ENCODE peak calls at places on chromosomes 1 and 21, in nine cellular contexts. D is adrenal gland; F is IMR-90; Y is MM.1S; C is lung; G is psoas muscle; P is CD8-positive, alpha-beta T cell; J is CD8-positive, alpha-beta memory T cell; Q is heart left ventricle. B is an unnamed sample.

GRCh38 chr1:96845464-96845863 is 123.9 kb downstream of the PTBP2 start:
- DNase-seq in D (peak; percentile 43), F (no peak), Y (no peak), C (no peak), G (no peak), P (no peak), J (no peak), Q (no peak), B (no peak)

GRCh38 chr1:8880068-8880676 is 1.7 kb upstream of the ENO1 start:
- DNase-seq in D (no peak), F (peak; percentile 97), Y (no peak), C (peak; percentile 74), G (no peak), P (no peak), J (no peak), Q (no peak), B (peak; percentile 75)

GRCh38 chr1:24861821-24862727 is 68.0 kb downstream of the RUNX3 start:
- DNase-seq in D (no peak), F (no peak), Y (no peak), C (peak; percentile 53), G (no peak), P (no peak), J (no peak), Q (no peak), B (no peak)

GRCh38 chr1:20137604-20138003 is 1.5 kb upstream of the PLA2G2F start:
- DNase-seq in D (no peak), F (no peak), Y (no peak), C (no peak), G (no peak), P (no peak), J (no peak), Q (no peak), B (no peak)

GRCh38 chr1:145960468-145961108 is 2.8 kb upstream of the LIX1L start:
- DNase-seq in D (peak; percentile 77), F (peak; percentile 51), Y (no peak), C (peak; percentile 65), G (peak; percentile 93), P (peak; percentile 60), J (peak; percentile 77), Q (peak; percentile 94), B (peak; percentile 85)

GRCh38 chr1:212641956-212642355 is 33.4 kb downstream of the ATF3 start:
- DNase-seq in D (no peak), F (peak; percentile 70), Y (no peak), C (no peak), G (no peak), P (no peak), J (no peak), Q (no peak), B (no peak)

GRCh38 chr1:218164930-218165686 is 120.0 kb upstream of the RRP15 start:
- DNase-seq in D (peak; percentile 16), F (no peak), Y (peak; percentile 62), C (no peak), G (peak; percentile 55), P (no peak), J (no peak), Q (peak; percentile 64), B (no peak)

GRCh38 chr1:51188230-51188629 is 47.8 kb upstream of the RNF11 start:
- DNase-seq in D (no peak), F (no peak), Y (no peak), C (no peak), G (no peak), P (no peak), J (no peak), Q (no peak), B (no peak)

GRCh38 chr21:28393279-28393678 is 599.4 kb downstream of the LTN1 start:
- DNase-seq in D (no peak), F (peak; percentile 21), Y (no peak), C (no peak), G (no peak), P (no peak), J (no peak), Q (no peak), B (no peak)

GRCh38 chr1:234503193-234504050 is 24.4 kb upstream of the TARBP1 start:
- DNase-seq in D (no peak), F (peak; percentile 44), Y (no peak), C (no peak), G (no peak), P (no peak), J (no peak), Q (no peak), B (no peak)

GRCh38 chr1:36874271-36875017 is 159.9 kb downstream of the GRIK3 start:
- DNase-seq in D (no peak), F (no peak), Y (no peak), C (no peak), G (no peak), P (no peak), J (no peak), Q (no peak), B (no peak)

GRCh38 chr1:22613951-22614350 is 22.5 kb upstream of the C1QA start:
- DNase-seq in D (no peak), F (no peak), Y (no peak), C (no peak), G (peak; percentile 32), P (no peak), J (no peak), Q (no peak), B (no peak)

GRCh38 chr1:82920418-82921248 is 1078.3 kb downstream of the TTLL7 start:
- DNase-seq in D (no peak), F (no peak), Y (no peak), C (no peak), G (no peak), P (no peak), J (no peak), Q (no peak), B (no peak)

GRCh38 chr1:1003618-1004419 is 3.9 kb upstream of the HES4 start:
- DNase-seq in D (no peak), F (no peak), Y (no peak), C (no peak), G (peak; percentile 46), P (no peak), J (no peak), Q (peak; percentile 43), B (no peak)

GRCh38 chr1:28518745-28519341 is 13.0 kb downstream of the RCC1 start:
- DNase-seq in D (peak; percentile 24), F (no peak), Y (peak; percentile 59), C (no peak), G (no peak), P (no peak), J (peak; percentile 51), Q (no peak), B (no peak)

GRCh38 chr1:11488966-11489625 is 10.1 kb downstream of the DISP3 start:
- DNase-seq in D (no peak), F (no peak), Y (no peak), C (no peak), G (no peak), P (no peak), J (no peak), Q (no peak), B (no peak)

GRCh38 chr1:85463666-85464496 is 1.1 kb downstream of the DDAH1 start:
- DNase-seq in D (no peak), F (no peak), Y (no peak), C (no peak), G (no peak), P (no peak), J (no peak), Q (no peak), B (no peak)

GRCh38 chr1:85461216-85461945 is 3.6 kb downstream of the DDAH1 start:
- DNase-seq in D (no peak), F (no peak), Y (no peak), C (no peak), G (no peak), P (no peak), J (no peak), Q (no peak), B (peak; percentile 90)

GRCh38 chr1:85459274-85459673 is 5.7 kb downstream of the DDAH1 start:
- DNase-seq in D (peak; percentile 42), F (no peak), Y (no peak), C (no peak), G (no peak), P (no peak), J (no peak), Q (no peak), B (no peak)

GRCh38 chr1:85462931-85463665 is 1.9 kb downstream of the DDAH1 start:
- DNase-seq in D (no peak), F (no peak), Y (no peak), C (no peak), G (no peak), P (no peak), J (no peak), Q (no peak), B (no peak)

DNA sequence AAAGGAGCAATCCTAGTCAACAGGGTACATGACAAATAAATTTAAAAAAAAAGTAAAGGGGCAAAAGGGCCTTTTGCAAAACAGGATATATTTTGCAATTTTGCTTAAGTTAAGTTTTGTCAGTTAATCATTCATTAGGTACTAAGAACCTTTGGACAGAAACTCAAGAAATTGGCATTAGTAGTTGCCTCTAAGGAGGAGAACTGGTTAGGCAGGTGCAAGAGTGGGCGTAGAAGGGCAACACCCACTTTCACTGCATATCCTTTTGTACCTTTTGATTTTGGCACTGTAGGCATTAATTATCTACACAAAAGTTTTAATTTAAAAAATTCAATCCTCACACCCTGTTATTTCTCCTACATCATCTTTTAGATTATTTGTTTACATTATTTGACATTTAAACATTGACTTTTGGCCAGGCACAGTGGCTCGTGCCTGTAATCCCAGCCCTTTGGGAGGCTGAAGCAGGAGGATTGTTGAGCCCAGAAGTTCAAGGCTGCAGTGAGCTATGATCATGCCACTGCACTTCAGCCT is 4.3 kb downstream of the DDAH1 start:
- DNase-seq in D (no peak), F (no peak), Y (no peak), C (peak; percentile 65), G (no peak), P (no peak), J (no peak), Q (no peak), B (no peak)
- H3K4me1 ChIP-seq in D (peaks cover 36% of the 10 kb centered on the region), F (peaks cover 5% of the 10 kb centered on the region), Y (peaks cover 3% of the 10 kb centered on the region), C (peaks cover 3% of the 10 kb centered on the region), G (peaks cover 5% of the 10 kb centered on the region), P (peaks cover 3% of the 10 kb centered on the region), J (no peaks in the 10 kb centered on the region), Q (peaks cover 22% of the 10 kb centered on the region), B (peaks cover 47% of the 10 kb centered on the region)

GRCh38 chr1:207811319-207811718 is 59.5 kb downstream of the CD46 start:
- DNase-seq in D (no peak), F (no peak), Y (no peak), C (peak; percentile 24), G (no peak), P (no peak), J (no peak), Q (no peak), B (no peak)
- H3K4me1 ChIP-seq in D (peaks cover 100% of the 10 kb centered on the region), F (peaks cover 14% of the 10 kb centered on the region), Y (peaks cover 41% of the 10 kb centered on the region), C (peaks cover 64% of the 10 kb centered on the region), G (peaks cover 99% of the 10 kb centered on the region), P (peaks cover 41% of the 10 kb centered on the region), J (peaks cover 55% of the 10 kb centered on the region), Q (peaks cover 100% of the 10 kb centered on the region), B (peaks cover 13% of the 10 kb centered on the region)

DNA sequence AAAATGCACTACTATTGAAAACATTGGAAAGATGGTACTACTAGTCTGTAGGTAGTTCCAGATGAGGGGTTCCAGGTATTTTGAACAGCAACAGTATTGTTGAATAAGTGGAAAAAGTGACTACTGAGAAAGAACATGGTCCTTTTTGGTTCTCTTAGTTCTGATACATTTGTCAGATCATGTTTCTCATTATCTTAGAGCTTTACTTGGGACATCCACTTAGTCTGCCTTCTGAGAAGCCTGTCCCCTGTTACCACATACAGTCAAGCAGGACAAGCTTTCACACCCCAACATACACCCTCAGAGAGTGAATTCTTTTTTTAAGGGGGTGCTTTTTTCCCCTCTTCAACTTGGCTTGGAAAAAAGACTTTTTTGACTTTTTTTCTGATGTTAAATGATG is 41.0 kb upstream of the MACF1 start:
- DNase-seq in D (no peak), F (no peak), Y (no peak), C (no peak), G (no peak), P (no peak), J (no peak), Q (no peak), B (no peak)
- H3K4me1 ChIP-seq in D (peaks cover 36% of the 10 kb centered on the region), F (peaks cover 24% of the 10 kb centered on the region), Y (no peaks in the 10 kb centered on the region), C (peaks cover 21% of the 10 kb centered on the region), G (peaks cover 64% of the 10 kb centered on the region), P (no peaks in the 10 kb centered on the region), J (no peaks in the 10 kb centered on the region), Q (peaks cover 67% of the 10 kb centered on the region), B (peaks cover 27% of the 10 kb centered on the region)

GRCh38 chr1:245942861-245943260 is 564.2 kb downstream of the SMYD3 start:
- DNase-seq in D (no peak), F (no peak), Y (no peak), C (no peak), G (no peak), P (no peak), J (no peak), Q (no peak), B (no peak)
- H3K4me1 ChIP-seq in D (no peaks in the 10 kb centered on the region), F (no peaks in the 10 kb centered on the region), Y (peaks cover 7% of the 10 kb centered on the region), C (no peaks in the 10 kb centered on the region), G (no peaks in the 10 kb centered on the region), P (peaks cover 9% of the 10 kb centered on the region), J (peaks cover 10% of the 10 kb centered on the region), Q (no peaks in the 10 kb centered on the region), B (peaks cover 7% of the 10 kb centered on the region)